ENCODE peak calls at places on chromosomes 4 and X, in ten cellular contexts. M, O, F, W, A, U, Y, H, S and E are unnamed samples.

GRCh38 chr4:99966692-99967091 is 16.6 kb upstream of the H2AZ1 start:
- DNase-seq in F (no peak), Y (no peak), W (no peak), U (no peak), S (no peak), A (no peak), H (no peak), O (no peak), M (no peak), E (no peak)

GRCh38 chr4:155961575-155961974 is 7.9 kb upstream of the CTSO start:
- DNase-seq in F (no peak), U (no peak), M (no peak), Y (no peak), H (no peak), O (no peak), W (no peak), S (no peak), A (no peak), E (no peak)

GRCh38 chrX:129577473-129577872 is 37.4 kb downstream of the OCRL start:
- DNase-seq in A (peak; percentile 4), M (peak; percentile 32), W (no peak), U (peak; percentile 36), F (no peak), Y (no peak), O (no peak), H (no peak), S (no peak), E (no peak)

GRCh38 chr4:44651425-44651824 is at the start of gene YIPF7:
- DNase-seq in Y (no peak), F (no peak), W (no peak), S (no peak), A (no peak), M (no peak), U (no peak), O (no peak), H (no peak), E (no peak)

GRCh38 chr4:1348746-1349145 is 1.7 kb downstream of the UVSSA start:
- DNase-seq in O (no peak), A (no peak), U (no peak), Y (no peak), F (no peak), W (no peak), M (no peak), S (peak; percentile 47), H (no peak), E (no peak)

GRCh38 chr4:56241500-56241899 is 145.8 kb downstream of the AASDH start:
- DNase-seq in H (no peak), M (no peak), O (no peak), U (no peak), Y (peak; percentile 37), W (no peak), A (peak; percentile 2), F (no peak), S (no peak), E (no peak)

GRCh38 chr4:111839186-111839585 is 306.1 kb upstream of the FAM241A start:
- DNase-seq in Y (no peak), U (no peak), O (no peak), W (no peak), M (no peak), H (no peak), S (no peak), F (no peak), A (no peak), E (no peak)

GRCh38 chrX:2360731-2361130 is 140.0 kb downstream of the DHRSX start:
- DNase-seq in F (no peak), A (peak; percentile 6), U (no peak), H (no peak), O (no peak), Y (no peak), M (peak; percentile 14), W (no peak), S (no peak), E (no peak)

GRCh38 chr4:69066945-69067344 is 29.3 kb upstream of the UGT2B7 start:
- DNase-seq in M (no peak), O (no peak), Y (no peak), F (no peak), A (no peak), W (no peak), S (no peak), U (no peak), H (no peak), E (no peak)

GRCh38 chrX:57900961-57901360 is 9.3 kb downstream of the ZXDA start:
- DNase-seq in O (no peak), F (no peak), H (no peak), A (no peak), Y (no peak), S (no peak), W (no peak), M (no peak), U (no peak), E (no peak)

GRCh38 chrX:118221733-118222132 is 105.1 kb upstream of the KLHL13 start:
- DNase-seq in A (no peak), O (no peak), F (no peak), U (no peak), S (no peak), W (no peak), Y (no peak), M (no peak), H (no peak), E (no peak)

GRCh38 chrX:118228456-118228855 is 111.8 kb upstream of the KLHL13 start:
- DNase-seq in O (no peak), H (no peak), F (no peak), S (no peak), A (no peak), U (no peak), W (no peak), M (no peak), Y (no peak), E (no peak)

GRCh38 chrX:118228041-118228440 is 111.4 kb upstream of the KLHL13 start:
- DNase-seq in M (no peak), O (no peak), U (no peak), H (no peak), A (no peak), W (no peak), F (no peak), Y (no peak), S (no peak), E (no peak)

GRCh38 chrX:118221257-118221656 is 104.6 kb upstream of the KLHL13 start:
- DNase-seq in M (no peak), A (peak; percentile 6), S (no peak), H (no peak), U (no peak), O (no peak), F (no peak), Y (no peak), W (no peak), E (no peak)

GRCh38 chrX:118226060-118226428 is 109.4 kb upstream of the KLHL13 start:
- DNase-seq in S (no peak), O (no peak), W (no peak), M (no peak), A (no peak), Y (no peak), F (no peak), H (no peak), U (no peak), E (no peak)
- TF ChIP-seq CTCF in S (peak; percentile 21), O (no peak), W (peak; percentile 63), M (peak; percentile 21), A (peak; percentile 61), Y (peak; percentile 36), F (no peak), H (no peak), U (peak; percentile 37), E (no peak)

GRCh38 chrX:153582896-153583295 is 16.0 kb downstream of the CCNQ start:
- DNase-seq in M (peak; percentile 51), W (no peak), Y (peak; percentile 45), F (peak; percentile 81), A (peak; percentile 43), S (peak; percentile 34), O (peak; percentile 22), H (no peak), U (peak; percentile 25), E (no peak)

GRCh38 chrX:153580700-153581386 is 18.1 kb downstream of the CCNQ start:
- DNase-seq in S (no peak), U (no peak), O (no peak), A (no peak), H (no peak), Y (no peak), F (no peak), W (peak; percentile 83), M (peak; percentile 64), E (no peak)

GRCh38 chrX:153587342-153587741 is 11.6 kb downstream of the CCNQ start:
- DNase-seq in M (no peak), O (no peak), A (no peak), H (no peak), S (peak; percentile 40), Y (no peak), W (no peak), U (no peak), F (no peak), E (no peak)

GRCh38 chrX:153585827-153586226 is 13.1 kb downstream of the CCNQ start:
- DNase-seq in A (no peak), Y (no peak), O (no peak), H (no peak), M (no peak), U (no peak), S (no peak), F (no peak), W (no peak), E (no peak)

DNA sequence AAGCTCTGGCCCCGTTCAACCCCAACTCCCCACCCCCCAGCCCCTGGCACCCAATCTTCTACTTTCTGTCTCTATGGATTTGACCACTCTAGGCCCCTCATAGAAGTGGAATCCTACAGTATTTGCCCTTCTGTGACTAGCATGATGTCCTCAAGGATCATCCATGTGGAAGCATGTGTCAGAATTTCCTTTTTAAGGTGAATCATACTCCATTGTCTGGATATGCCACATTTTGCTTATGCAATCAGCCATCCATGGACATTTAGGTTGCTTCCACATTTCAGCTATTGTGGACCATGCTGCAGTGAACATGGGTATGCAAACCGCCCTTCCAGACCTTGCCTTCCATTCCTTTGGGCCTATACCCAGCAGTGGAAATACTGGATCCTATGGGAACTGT is 15.5 kb downstream of the CCNQ start:
- DNase-seq in S (no peak), H (no peak), M (no peak), Y (no peak), W (no peak), A (no peak), F (no peak), O (no peak), U (no peak), E (no peak)
- H3K27me3 ChIP-seq in S (no peaks in the 10 kb centered on the region), H (no peaks in the 10 kb centered on the region), M (peaks cover 16% of the 10 kb centered on the region), Y (no peaks in the 10 kb centered on the region), W (no peaks in the 10 kb centered on the region), A (no peaks in the 10 kb centered on the region), F (no peaks in the 10 kb centered on the region), O (no peaks in the 10 kb centered on the region), U (no peaks in the 10 kb centered on the region), E (no peaks in the 10 kb centered on the region)

DNA sequence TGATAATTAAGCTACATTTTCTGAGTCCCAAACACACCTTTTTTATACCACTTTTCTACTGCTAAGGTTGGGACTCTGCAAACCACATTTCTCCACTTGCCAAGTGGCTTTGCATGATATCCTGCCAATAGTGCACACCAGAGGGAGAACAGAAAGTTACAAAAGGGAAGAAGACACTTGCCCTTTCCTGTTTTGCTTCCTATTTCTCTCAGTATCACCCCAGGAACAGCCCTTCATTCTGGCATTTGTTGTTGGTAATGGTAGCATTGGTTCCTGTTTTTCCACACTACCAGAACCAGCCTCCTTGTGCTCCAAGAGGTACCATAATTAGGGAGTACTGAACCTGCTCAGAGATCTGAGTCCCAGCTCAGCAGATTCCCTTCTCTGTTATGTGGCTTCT is 87.1 kb downstream of the HDX start:
- DNase-seq in U (no peak), M (no peak), W (no peak), Y (no peak), F (no peak), S (no peak), H (no peak), A (no peak), O (no peak), E (no peak)
- H3K4me1 ChIP-seq in U (no peaks in the 10 kb centered on the region), M (no peaks in the 10 kb centered on the region), W (no peaks in the 10 kb centered on the region), Y (no peaks in the 10 kb centered on the region), F (no peaks in the 10 kb centered on the region), S (no peaks in the 10 kb centered on the region), H (no peaks in the 10 kb centered on the region), A (no peaks in the 10 kb centered on the region), O (no peaks in the 10 kb centered on the region), E (no peaks in the 10 kb centered on the region)

GRCh38 chrX:105328773-105329172 is 108.3 kb upstream of the TEX13A start:
- DNase-seq in M (no peak), H (no peak), Y (no peak), S (no peak), O (no peak), U (no peak), F (no peak), A (no peak), W (no peak), E (no peak)
- TF ChIP-seq CTCF in M (no peak), H (no peak), Y (no peak), S (no peak), O (no peak), U (no peak), F (no peak), A (no peak), W (no peak), E (no peak)